ENCODE peak calls at places on chromosome 9, in four cellular contexts. X is left ventricle myocardium inferior; Z is RWPE1; J is CD4-positive, alpha-beta memory T cell. R is an unnamed sample.

GRCh38 chr9:109033941-109034700 is 20.8 kb upstream of the CTNNAL1 start:
- DNase-seq in X (no peak), Z (no peak), J (no peak), R (no peak)

GRCh38 chr9:125106285-125106893 is 36.9 kb downstream of the SCAI start:
- DNase-seq in X (no peak), Z (no peak), J (no peak), R (no peak)

GRCh38 chr9:90365646-90366045 is 277.0 kb downstream of the DIRAS2 start:
- DNase-seq in X (no peak), Z (no peak), J (no peak), R (no peak)

GRCh38 chr9:97773091-97773490 is 76.0 kb upstream of the XPA start:
- DNase-seq in X (no peak), Z (peak), J (no peak), R (no peak)

GRCh38 chr9:113152699-113153098 is 1.9 kb downstream of the SLC31A2 start:
- DNase-seq in X (no peak), Z (peak), J (no peak), R (peak)

GRCh38 chr9:98317134-98317857 is 61.8 kb upstream of the TBC1D2 start:
- DNase-seq in X (no peak), Z (no peak), J (no peak), R (no peak)

GRCh38 chr9:136324501-136325300 is 2.6 kb upstream of the GPSM1 start:
- DNase-seq in X (peak), Z (no peak), J (no peak), R (no peak)

GRCh38 chr9:99085949-99086948 is 18.7 kb upstream of the TGFBR1 start:
- DNase-seq in X (no peak), Z (no peak), J (no peak), R (no peak)

GRCh38 chr9:35791321-35791921 is at the start of gene NPR2:
- DNase-seq in X (peak), Z (no peak), J (no peak), R (no peak)

GRCh38 chr9:88889386-88889785 is 101.9 kb upstream of the S1PR3 start:
- DNase-seq in X (no peak), Z (no peak), J (no peak), R (no peak)

GRCh38 chr9:18333157-18333556 is 140.8 kb upstream of the ADAMTSL1 start:
- DNase-seq in X (no peak), Z (no peak), J (no peak), R (no peak)

GRCh38 chr9:115024925-115025535 is 92.9 kb downstream of the TNC start:
- DNase-seq in X (no peak), Z (no peak), J (no peak), R (no peak)

GRCh38 chr9:69040646-69041045 is 5.1 kb downstream of the FXN start:
- DNase-seq in X (no peak), Z (no peak), J (no peak), R (no peak)

GRCh38 chr9:112299514-112299913 is 33.9 kb downstream of the PTBP3 start:
- DNase-seq in X (no peak), Z (peak), J (no peak), R (peak)

GRCh38 chr9:96166981-96167380 is 135.0 kb downstream of the HSD17B3 start:
- DNase-seq in X (no peak), Z (no peak), J (no peak), R (no peak)

GRCh38 chr9:86645303-86645702 is 291.1 kb upstream of the TUT7 start:
- DNase-seq in X (no peak), Z (no peak), J (no peak), R (no peak)

GRCh38 chr9:82091610-82092009 is 103.0 kb downstream of the SPATA31D1 start:
- DNase-seq in X (no peak), Z (no peak), J (no peak), R (no peak)

GRCh38 chr9:89835676-89836075 is 230.9 kb downstream of the GADD45G start:
- DNase-seq in X (no peak), Z (no peak), J (no peak), R (no peak)

GRCh38 chr9:135816179-135816970 is 91.0 kb downstream of the CAMSAP1 start:
- DNase-seq in X (no peak), Z (no peak), J (no peak), R (no peak)

GRCh38 chr9:120866651-120867050 is 10.3 kb downstream of the PHF19 start:
- DNase-seq in X (no peak), Z (no peak), J (no peak), R (no peak)

GRCh38 chr9:71746023-71746752 is 22.1 kb downstream of the CEMIP2 start:
- DNase-seq in X (no peak), Z (no peak), J (no peak), R (no peak)

GRCh38 chr9:38003946-38004808 is 64.8 kb downstream of the SHB start:
- DNase-seq in X (no peak), Z (no peak), J (no peak), R (no peak)

GRCh38 chr9:136606687-136607333 is 55.9 kb upstream of the EGFL7 start:
- DNase-seq in X (no peak), Z (no peak), J (no peak), R (no peak)

GRCh38 chr9:24899463-24899862 is 353.8 kb upstream of the IZUMO3 start:
- DNase-seq in X (no peak), Z (no peak), J (no peak), R (no peak)

GRCh38 chr9:105046907-105047651 is 119.1 kb upstream of the ABCA1 start:
- DNase-seq in X (no peak), Z (no peak), J (no peak), R (no peak)

GRCh38 chr9:121902483-121903135 is 190.5 kb downstream of the TTLL11 start:
- DNase-seq in X (no peak), Z (no peak), J (no peak), R (no peak)

GRCh38 chr9:127295005-127295404 is 30.4 kb downstream of the GARNL3 start:
- DNase-seq in X (no peak), Z (peak), J (no peak), R (peak)

GRCh38 chr9:127163409-127163808 is 41.0 kb upstream of the ANGPTL2 start:
- DNase-seq in X (no peak), Z (peak), J (no peak), R (no peak)

GRCh38 chr9:68919666-68920065 is 94.2 kb downstream of the PRKACG start:
- DNase-seq in X (no peak), Z (no peak), J (no peak), R (no peak)

GRCh38 chr9:10614201-10614870 is 1.5 kb upstream of the PTPRD start:
- DNase-seq in X (no peak), Z (no peak), J (no peak), R (no peak)

GRCh38 chr9:5263568-5264218 is 32.5 kb downstream of the INSL4 start:
- DNase-seq in X (no peak), Z (no peak), J (peak), R (no peak)

GRCh38 chr9:72933730-72934665 is 18.9 kb downstream of the ALDH1A1 start:
- DNase-seq in X (no peak), Z (no peak), J (no peak), R (no peak)

GRCh38 chr9:129405831-129406220 is 215.1 kb downstream of the C9orf50 start:
- DNase-seq in X (peak), Z (no peak), J (no peak), R (no peak)
- H3K27ac ChIP-seq in X (no peak), Z (peak), J (no peak), R (no peak)

GRCh38 chr9:134670851-134671281 is 29.3 kb downstream of the COL5A1 start:
- DNase-seq in X (no peak), Z (no peak), J (no peak), R (no peak)

GRCh38 chr9:134669556-134669955 is 28.0 kb downstream of the COL5A1 start:
- DNase-seq in X (peak), Z (no peak), J (no peak), R (no peak)

GRCh38 chr9:134666801-134667200 is 25.2 kb downstream of the COL5A1 start:
- DNase-seq in X (no peak), Z (peak), J (no peak), R (no peak)

GRCh38 chr9:134671341-134672113 is 29.9 kb downstream of the COL5A1 start:
- DNase-seq in X (no peak), Z (no peak), J (no peak), R (no peak)

DNA sequence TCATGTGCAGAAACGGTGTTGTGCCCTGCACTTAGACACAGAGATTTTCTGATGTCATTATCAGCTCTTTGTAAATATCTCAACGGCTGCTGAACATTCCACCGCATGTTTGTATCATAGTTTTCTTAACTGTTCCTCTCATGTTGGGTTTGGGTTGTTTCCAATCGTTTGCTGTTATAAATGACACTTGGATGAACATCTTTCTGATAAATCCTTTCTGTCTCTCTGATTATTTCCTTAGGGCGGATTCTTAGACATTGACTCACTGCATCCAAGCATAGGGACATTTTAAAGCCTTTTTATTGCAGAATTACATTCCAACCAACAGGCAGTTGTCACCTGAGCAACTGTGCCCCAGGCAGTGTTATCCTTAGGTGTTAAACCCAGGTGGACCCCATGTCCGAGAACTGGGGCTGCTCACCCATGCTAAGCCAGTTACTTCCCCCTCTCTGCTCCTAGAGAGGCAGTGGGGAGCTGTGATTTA is 28.5 kb downstream of the COL5A1 start:
- DNase-seq in X (no peak), Z (peak), J (no peak), R (no peak)
- H3K27ac ChIP-seq in X (no peak), Z (peak), J (no peak), R (no peak)

GRCh38 chr9:14314424-14314928 is 535 bp upstream of the NFIB start:
- DNase-seq in X (peak), Z (peak), J (no peak), R (peak)

GRCh38 chr9:14313378-14313940 is 482 bp downstream of the NFIB start:
- DNase-seq in X (no peak), Z (no peak), J (no peak), R (no peak)

GRCh38 chr9:14312721-14313377 is 1.1 kb downstream of the NFIB start:
- DNase-seq in X (peak), Z (no peak), J (no peak), R (no peak)

GRCh38 chr9:14314929-14315753 is 1.2 kb upstream of the NFIB start:
- DNase-seq in X (peak), Z (peak), J (no peak), R (no peak)

GRCh38 chr9:14313951-14314423 is at the start of gene NFIB:
- DNase-seq in X (peak), Z (no peak), J (no peak), R (no peak)
- H3K27ac ChIP-seq in X (peak), Z (peak), J (no peak), R (peak)

GRCh38 chr9:134436926-134437325 is 110.7 kb downstream of the RXRA start:
- DNase-seq in X (no peak), Z (no peak), J (no peak), R (no peak)

GRCh38 chr9:134437417-134438203 is 111.4 kb downstream of the RXRA start:
- DNase-seq in X (no peak), Z (no peak), J (no peak), R (no peak)

GRCh38 chr9:134436356-134436717 is 110.1 kb downstream of the RXRA start:
- DNase-seq in X (no peak), Z (no peak), J (no peak), R (no peak)

GRCh38 chr9:134439368-134439784 is 113.1 kb downstream of the RXRA start:
- DNase-seq in X (no peak), Z (no peak), J (no peak), R (no peak)

DNA sequence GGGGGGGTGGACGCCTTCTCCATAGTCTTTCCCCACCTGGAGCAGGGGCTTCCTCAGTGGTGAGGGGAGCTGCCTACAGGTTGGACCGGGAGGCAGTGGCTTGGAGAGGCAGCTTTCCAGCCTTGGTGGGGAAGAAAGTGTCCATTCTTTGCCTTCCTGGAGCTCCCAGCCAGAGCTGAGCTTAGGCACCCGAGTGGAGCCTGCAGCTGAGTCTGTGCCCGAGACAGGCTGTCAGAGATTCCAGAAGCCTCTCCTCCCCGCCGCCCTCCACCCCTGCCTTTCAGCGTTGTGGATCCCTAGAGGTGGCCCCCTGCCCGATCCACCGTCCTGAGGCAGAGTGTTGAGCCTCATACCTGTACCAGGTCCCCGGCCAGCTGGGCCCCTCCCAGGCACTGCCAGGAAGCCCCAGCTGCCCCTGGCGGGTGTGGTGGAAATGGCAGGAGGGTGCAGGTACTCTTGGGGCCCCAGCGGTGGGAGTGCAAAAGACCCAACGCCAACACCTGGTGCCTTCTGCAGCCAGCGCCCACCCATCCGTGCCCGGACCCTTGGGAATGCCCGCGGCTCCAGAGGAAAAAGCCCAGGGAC is 112.0 kb downstream of the RXRA start:
- DNase-seq in X (no peak), Z (no peak), J (no peak), R (no peak)
- H3K27ac ChIP-seq in X (peak), Z (peak), J (no peak), R (no peak)

DNA sequence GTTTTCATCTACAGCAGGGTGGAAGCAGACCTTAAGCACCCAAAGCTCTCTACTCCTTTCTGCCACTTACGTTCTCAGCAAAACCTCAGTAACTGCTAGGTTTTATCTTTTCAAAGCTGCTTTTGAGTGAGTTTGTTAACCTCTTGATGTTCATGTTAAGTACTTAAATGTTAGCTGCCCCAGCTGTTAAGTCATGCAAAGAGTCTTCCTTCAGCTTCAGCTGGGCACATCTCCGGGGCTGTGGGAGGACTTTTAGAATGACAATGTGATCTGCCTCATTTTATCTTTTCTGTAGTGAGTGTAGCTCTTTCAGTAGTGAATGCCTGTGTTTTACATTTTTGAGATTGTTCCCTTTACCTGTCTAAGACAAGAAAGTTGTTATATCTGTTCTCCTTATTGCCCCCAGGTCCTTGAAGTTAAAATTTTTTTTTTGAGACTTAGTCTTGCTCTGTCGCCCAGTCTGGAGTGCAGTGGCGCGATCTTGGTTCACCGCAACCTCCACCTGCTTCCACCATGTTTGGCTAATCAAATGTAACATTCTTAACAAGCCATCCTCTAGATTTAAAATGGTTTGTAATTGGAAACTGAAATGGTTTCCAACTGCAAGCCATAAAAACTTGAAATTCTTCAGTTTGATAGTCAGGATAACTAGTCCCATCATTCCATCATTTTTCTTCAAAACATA is 19.6 kb downstream of the KDM4C start:
- DNase-seq in X (no peak), Z (no peak), J (no peak), R (no peak)
- H3K27ac ChIP-seq in X (no peak), Z (no peak), J (no peak), R (no peak)

DNA sequence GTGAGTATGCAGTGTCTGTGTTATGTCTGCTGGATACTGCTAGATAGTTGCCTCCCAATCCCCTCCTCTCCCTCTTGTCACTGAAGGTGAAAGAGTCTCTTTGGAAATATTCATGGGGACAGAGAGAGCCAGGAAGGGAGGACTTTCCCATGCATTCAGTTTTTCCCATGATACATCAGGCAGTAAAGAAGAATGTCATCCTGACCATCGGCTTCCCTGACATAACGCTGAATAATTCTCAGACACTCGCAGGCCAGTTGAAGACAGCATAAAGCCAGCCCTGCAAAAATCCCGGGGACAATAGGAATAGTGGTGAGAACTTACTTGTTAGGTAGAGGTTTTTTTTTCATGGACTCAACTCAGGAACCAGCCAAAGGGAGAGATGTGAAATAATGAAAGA is 58.1 kb downstream of the KLF4 start:
- DNase-seq in X (no peak), Z (no peak), J (no peak), R (no peak)
- H3K27ac ChIP-seq in X (no peak), Z (no peak), J (no peak), R (no peak)

GRCh38 chr9:84671651-84672467 is 2.3 kb downstream of the NTRK2 start:
- DNase-seq in X (no peak), Z (no peak), J (no peak), R (no peak)

GRCh38 chr9:84669293-84670105 is at the start of gene NTRK2:
- DNase-seq in X (peak), Z (peak), J (no peak), R (no peak)

GRCh38 chr9:84670106-84670800 is 724 bp downstream of the NTRK2 start:
- DNase-seq in X (peak), Z (no peak), J (no peak), R (no peak)

GRCh38 chr9:84669008-84669292 is 579 bp upstream of the NTRK2 start:
- DNase-seq in X (no peak), Z (peak), J (no peak), R (no peak)

DNA sequence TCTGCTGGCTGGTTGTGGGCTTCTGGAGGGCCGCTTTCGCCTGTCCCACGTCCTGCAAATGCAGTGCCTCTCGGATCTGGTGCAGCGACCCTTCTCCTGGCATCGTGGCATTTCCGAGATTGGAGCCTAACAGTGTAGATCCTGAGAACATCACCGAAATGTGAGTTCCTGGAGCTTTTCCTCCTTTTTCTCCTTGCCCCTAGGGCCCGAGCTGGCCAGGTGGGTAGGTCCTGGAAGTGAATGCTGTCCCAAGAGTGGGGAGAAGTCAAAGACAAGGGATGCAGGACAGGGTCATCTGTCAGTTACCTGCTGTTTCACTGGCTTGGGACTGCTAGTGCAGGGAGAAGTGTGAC is 1.2 kb downstream of the NTRK2 start:
- DNase-seq in X (no peak), Z (no peak), J (no peak), R (no peak)
- H3K27ac ChIP-seq in X (peak), Z (no peak), J (no peak), R (no peak)

GRCh38 chr9:7176574-7176973 is 418.8 kb downstream of the KDM4C start:
- DNase-seq in X (no peak), Z (no peak), J (no peak), R (no peak)
- H3K27ac ChIP-seq in X (no peak), Z (no peak), J (no peak), R (no peak)

DNA sequence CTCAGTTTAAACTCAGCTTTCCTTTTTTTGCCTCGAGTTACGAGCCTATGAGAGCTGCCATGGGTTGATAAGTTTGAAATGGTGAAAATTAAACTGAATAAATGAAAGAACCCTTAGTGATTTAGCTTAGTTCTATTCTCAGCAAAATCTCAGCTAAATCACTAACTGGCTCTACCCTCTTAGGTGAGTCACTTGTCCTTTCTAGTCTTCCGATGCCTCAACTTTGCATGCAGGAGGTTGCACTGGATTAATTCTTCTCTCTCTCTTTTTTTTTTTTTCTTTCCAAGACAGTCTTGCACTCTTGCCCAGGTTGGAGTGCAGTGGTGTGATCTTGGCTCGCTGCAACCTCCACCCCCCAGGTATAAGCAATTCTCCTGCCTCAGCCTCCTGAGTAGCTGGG is 83.9 kb downstream of the PAPPA start:
- DNase-seq in X (no peak), Z (no peak), J (no peak), R (no peak)
- H3K27ac ChIP-seq in X (no peak), Z (no peak), J (no peak), R (no peak)

R was measured in epithelial cell of prostate.